ENCODE peak calls at places on chromosome 3, in five cellular contexts. W, D, L, U and S are unnamed samples.

GRCh38 chr3:99651561-99651960 is 13.2 kb downstream of the COL8A1 start:
- DNase-seq in W (no peak), D (no peak), L (no peak), U (no peak), S (no peak)

GRCh38 chr3:30354513-30354912 is 251.9 kb upstream of the TGFBR2 start:
- DNase-seq in W (no peak), D (no peak), L (no peak), U (no peak), S (no peak)

GRCh38 chr3:58135712-58136543 is 74.8 kb downstream of the DNASE1L3 start:
- DNase-seq in W (no peak), D (no peak), L (no peak), U (no peak), S (no peak)

GRCh38 chr3:143538577-143538981 is 309.7 kb downstream of the SLC9A9 start:
- DNase-seq in W (no peak), D (no peak), L (peak), U (no peak), S (no peak)

GRCh38 chr3:192916455-192917257 is 1.0 kb downstream of the MB21D2 start:
- DNase-seq in W (peak), D (peak), L (no peak), U (peak), S (peak)

GRCh38 chr3:147797095-147797494 is 387.9 kb downstream of the ZIC1 start:
- DNase-seq in W (no peak), D (no peak), L (no peak), U (no peak), S (no peak)

GRCh38 chr3:189712906-189713483 is 81.8 kb downstream of the TP63 start:
- DNase-seq in W (no peak), D (no peak), L (no peak), U (no peak), S (no peak)

GRCh38 chr3:56157693-56158092 is 310.6 kb downstream of the ERC2 start:
- DNase-seq in W (peak), D (no peak), L (no peak), U (no peak), S (no peak)

DNA sequence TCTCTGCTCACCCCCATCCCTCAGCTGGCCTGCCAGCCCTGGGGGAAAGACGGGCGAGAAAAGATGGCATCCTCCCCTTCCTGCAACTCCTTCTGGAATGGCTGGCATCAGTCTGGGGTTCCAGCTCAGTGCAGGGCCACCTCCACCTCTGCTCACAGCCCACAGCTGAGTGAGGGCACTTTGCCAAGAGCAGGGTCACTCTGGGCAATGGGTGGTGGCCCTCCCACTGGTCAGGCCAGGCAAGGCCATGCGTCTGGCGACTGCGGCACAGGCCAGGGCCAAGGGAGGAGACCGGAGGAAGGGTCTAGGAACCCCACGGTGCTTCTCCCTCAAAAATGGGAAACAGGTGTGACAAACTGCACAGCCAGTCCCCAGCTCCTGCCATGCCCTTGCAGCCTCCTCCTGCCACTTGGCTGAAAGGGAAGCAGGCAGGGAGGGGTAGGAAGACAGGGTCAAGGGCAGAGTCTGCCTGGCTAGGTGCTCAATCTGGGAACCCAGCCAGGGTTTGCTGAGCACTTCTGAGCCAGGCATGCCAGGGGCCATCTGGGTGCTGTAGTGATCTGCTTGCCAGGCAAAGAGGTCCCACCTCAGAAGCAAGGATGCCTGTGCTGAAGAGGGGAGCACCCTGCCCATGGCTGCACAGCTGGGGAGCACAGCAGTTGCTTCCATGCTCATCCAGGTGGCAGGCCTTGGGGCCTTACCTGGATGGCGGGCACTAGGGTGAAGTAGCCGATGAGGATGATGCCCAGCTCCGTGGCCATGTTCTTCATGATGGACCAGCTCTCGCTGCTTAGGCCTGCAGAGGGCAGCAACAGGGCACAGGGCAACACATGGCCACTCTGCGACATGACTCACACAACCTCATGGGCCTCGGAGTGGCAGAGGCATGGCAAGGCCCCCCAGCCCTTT is 41.2 kb downstream of the PTPN23 start:
- DNase-seq in W (peak), D (no peak), L (no peak), U (no peak), S (no peak)
- TF ChIP-seq CTCF in W (peak), D (peak), L (peak), U (no peak), S (no peak)

DNA sequence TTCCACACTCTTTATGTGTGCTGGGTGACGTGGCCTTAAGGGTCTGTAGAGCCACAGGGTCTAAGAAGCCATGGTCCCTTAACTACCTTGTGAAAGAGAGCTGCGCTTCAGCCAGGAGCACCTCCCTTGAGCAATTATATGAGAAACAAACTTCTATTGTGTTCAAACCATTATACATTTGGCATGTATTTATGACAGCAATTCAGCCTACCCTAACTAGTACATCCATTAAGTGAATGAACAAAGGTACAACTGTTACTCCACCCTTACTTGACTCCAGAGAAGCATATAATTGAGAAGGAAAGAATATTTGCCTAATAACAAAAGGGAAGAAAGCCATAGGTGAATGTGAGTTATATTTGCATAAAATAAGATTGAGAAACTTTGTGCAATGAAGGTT is 69.8 kb upstream of the BOC start:
- DNase-seq in W (no peak), D (no peak), L (no peak), U (no peak), S (no peak)
- TF ChIP-seq CTCF in W (no peak), D (no peak), L (no peak), U (no peak), S (no peak)

GRCh38 chr3:64074895-64075679 is 51.8 kb upstream of the PSMD6 start:
- DNase-seq in W (no peak), D (no peak), L (no peak), U (no peak), S (no peak)

GRCh38 chr3:64072111-64072510 is 48.8 kb upstream of the PSMD6 start:
- DNase-seq in W (no peak), D (no peak), L (no peak), U (no peak), S (no peak)

GRCh38 chr3:64078966-64079365 is 55.7 kb upstream of the PSMD6 start:
- DNase-seq in W (no peak), D (no peak), L (no peak), U (no peak), S (no peak)

GRCh38 chr3:64074091-64074490 is 50.8 kb upstream of the PSMD6 start:
- DNase-seq in W (no peak), D (no peak), L (no peak), U (no peak), S (no peak)

DNA sequence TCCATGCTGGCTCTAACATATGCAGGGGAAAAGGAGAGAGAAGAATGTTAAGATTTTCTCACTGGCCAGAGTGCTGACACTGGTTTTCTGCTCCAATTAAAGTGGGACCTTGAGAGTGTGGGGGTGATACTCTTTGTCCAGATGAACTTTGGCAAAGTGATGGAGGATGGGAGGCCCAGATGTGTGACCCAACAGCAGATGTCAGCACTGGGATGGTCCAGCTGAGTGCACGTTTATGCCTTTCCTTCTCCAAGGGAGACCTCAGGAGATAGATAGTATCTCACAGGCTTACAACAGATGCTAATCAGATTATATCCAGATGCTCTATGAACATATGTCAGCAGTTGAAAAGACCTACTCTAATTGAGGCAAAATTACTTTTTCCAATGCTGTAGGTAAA is 50.1 kb upstream of the PSMD6 start:
- DNase-seq in W (no peak), D (no peak), L (no peak), U (no peak), S (no peak)
- TF ChIP-seq CTCF in W (no peak), D (no peak), L (no peak), U (no peak), S (no peak)

DNA sequence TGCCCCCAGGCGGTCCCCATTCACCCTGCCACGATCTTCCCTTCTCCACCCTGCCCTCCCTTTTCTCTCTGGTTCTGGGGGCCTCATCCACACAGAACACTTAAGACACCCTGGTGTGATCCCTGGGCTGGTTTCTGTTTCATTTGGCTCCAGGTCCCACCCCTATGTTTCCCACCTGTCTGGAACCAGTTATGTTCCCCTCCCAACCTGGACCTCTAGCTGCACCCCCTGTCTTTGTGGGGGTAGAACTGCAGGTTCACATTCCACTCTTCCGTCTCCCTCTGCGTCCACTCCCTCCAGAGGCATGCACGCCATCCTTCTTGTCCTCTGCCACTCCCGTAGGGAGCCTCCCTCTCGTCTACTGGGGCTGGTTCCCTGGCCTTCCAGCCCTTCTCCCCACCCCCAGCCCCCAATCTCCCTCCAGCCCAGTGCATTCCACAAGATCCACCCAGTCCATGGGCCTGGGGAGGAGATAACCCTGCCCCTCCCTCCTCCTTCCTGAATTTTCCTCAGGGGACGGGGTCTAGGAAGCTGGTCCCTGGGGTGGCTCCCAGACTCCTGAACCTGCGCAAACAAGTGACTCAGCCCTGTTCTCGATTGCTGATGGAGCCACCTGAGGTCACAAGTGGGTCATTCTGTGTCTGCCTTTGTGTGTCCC is 73.8 kb downstream of the ABTB1 start:
- DNase-seq in W (no peak), D (no peak), L (no peak), U (no peak), S (no peak)
- TF ChIP-seq CTCF in W (peak), D (no peak), L (no peak), U (no peak), S (no peak)

GRCh38 chr3:50654196-50654595 is 20.5 kb upstream of the DOCK3 start:
- DNase-seq in W (no peak), D (no peak), L (no peak), U (no peak), S (no peak)

GRCh38 chr3:50651875-50652529 is 22.7 kb upstream of the DOCK3 start:
- DNase-seq in W (peak), D (no peak), L (no peak), U (no peak), S (no peak)

GRCh38 chr3:50655009-50655830 is 19.5 kb upstream of the DOCK3 start:
- DNase-seq in W (no peak), D (no peak), L (no peak), U (no peak), S (no peak)

GRCh38 chr3:50651445-50651844 is 23.3 kb upstream of the DOCK3 start:
- DNase-seq in W (no peak), D (no peak), L (no peak), U (no peak), S (no peak)

DNA sequence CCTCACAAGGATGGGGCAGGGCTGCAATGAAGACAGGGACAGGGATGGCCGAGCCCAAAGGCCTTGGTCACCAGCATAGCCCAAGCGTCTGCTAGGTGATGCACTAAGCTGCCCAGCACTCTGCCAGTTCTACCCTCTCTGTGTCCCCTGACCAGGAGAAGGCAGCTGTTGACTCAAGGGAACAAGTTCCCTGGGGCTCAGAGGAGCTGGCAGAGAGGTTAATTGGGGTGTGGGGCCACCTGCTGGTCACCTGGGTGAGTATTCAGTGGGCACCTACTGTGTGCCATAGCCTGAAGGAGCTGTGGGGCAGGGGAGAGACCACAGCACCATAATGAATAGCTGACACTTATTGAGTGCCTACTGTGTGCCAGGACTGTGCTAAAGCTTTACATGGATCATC is 22.0 kb upstream of the DOCK3 start:
- DNase-seq in W (peak), D (no peak), L (no peak), U (no peak), S (no peak)
- TF ChIP-seq CTCF in W (peak), D (peak), L (peak), U (no peak), S (peak)

GRCh38 chr3:126936853-126937395 is 46.0 kb upstream of the PLXNA1 start:
- DNase-seq in W (no peak), D (no peak), L (no peak), U (peak), S (no peak)

GRCh38 chr3:126937533-126938432 is 45.1 kb upstream of the PLXNA1 start:
- DNase-seq in W (no peak), D (no peak), L (no peak), U (peak), S (no peak)

GRCh38 chr3:126938520-126939346 is 44.2 kb upstream of the PLXNA1 start:
- DNase-seq in W (no peak), D (no peak), L (no peak), U (peak), S (no peak)

GRCh38 chr3:126941721-126942270 is 41.1 kb upstream of the PLXNA1 start:
- DNase-seq in W (no peak), D (no peak), L (no peak), U (peak), S (no peak)

DNA sequence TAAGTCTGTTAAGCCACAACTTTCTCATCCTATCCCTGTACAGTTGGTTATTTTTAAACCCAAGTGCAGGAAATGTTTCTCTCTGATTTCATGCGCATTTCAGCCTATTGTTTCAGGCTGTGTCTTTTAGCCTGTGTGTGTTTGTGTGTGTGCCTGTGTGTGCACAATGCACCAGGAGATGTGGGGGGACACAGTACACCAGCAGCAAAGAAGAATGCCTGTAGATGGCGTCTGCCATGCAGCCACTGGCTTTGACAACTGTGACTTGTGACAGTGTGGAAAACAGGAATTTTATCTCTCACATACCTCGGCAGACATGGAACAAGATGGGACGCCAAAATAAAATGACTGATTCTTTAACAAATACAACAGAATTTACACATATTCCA is 43.6 kb upstream of the PLXNA1 start:
- DNase-seq in W (no peak), D (no peak), L (no peak), U (no peak), S (no peak)
- TF ChIP-seq CTCF in W (peak), D (no peak), L (no peak), U (no peak), S (no peak)

GRCh38 chr3:16884084-16884747 is 539 bp upstream of the PLCL2 start:
- DNase-seq in W (peak), D (peak), L (no peak), U (peak), S (peak)

GRCh38 chr3:16885948-16886683 is 1.4 kb downstream of the PLCL2 start:
- DNase-seq in W (no peak), D (no peak), L (no peak), U (no peak), S (no peak)

GRCh38 chr3:16885588-16885903 is 791 bp downstream of the PLCL2 start:
- DNase-seq in W (no peak), D (no peak), L (no peak), U (no peak), S (no peak)

GRCh38 chr3:16883726-16884083 is 1.1 kb upstream of the PLCL2 start:
- DNase-seq in W (no peak), D (no peak), L (no peak), U (no peak), S (no peak)

DNA sequence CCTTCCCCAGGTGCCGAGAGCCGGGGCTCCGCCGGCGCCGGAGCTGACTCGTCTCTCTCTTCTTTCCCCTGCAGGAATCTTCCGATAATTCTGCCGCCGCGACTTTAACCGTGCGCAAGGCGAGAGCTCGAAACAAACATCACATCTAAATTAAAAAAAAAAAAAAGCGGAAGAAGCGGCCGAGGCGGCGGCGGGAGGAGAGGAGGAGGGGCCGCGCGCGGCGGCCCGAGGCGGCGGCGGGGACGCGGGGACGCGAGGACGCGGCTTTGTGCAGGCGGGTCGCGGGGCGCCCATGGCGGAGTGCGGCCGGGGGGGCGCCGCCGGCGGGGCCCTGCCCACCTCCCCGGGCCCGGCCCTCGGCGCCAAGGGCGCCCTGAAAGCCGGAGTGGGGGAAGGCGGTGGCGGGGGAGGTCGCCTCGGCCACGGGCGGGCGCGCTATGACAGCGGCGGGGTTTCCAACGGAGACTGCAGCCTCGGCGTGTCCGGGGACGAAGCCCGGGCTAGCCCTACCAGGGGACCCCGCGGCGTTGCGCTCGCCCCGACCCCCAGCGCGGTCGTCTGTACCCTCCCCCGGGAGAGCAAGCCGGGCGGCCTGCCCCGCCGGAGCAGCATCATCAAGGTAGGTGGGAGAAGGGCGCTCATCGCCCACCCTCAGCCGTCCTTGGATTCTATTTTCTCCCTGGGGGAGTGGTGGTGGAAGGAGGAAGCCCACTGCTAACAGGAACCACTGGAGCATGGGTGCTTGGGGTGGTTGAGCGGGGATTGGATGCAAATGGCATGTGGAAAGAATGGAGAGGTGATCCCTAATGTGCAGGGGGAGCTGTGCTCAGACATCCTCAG is at the start of gene PLCL2:
- DNase-seq in W (peak), D (peak), L (no peak), U (peak), S (peak)
- TF ChIP-seq CTCF in W (no peak), D (no peak), L (no peak), U (no peak), S (no peak)

DNA sequence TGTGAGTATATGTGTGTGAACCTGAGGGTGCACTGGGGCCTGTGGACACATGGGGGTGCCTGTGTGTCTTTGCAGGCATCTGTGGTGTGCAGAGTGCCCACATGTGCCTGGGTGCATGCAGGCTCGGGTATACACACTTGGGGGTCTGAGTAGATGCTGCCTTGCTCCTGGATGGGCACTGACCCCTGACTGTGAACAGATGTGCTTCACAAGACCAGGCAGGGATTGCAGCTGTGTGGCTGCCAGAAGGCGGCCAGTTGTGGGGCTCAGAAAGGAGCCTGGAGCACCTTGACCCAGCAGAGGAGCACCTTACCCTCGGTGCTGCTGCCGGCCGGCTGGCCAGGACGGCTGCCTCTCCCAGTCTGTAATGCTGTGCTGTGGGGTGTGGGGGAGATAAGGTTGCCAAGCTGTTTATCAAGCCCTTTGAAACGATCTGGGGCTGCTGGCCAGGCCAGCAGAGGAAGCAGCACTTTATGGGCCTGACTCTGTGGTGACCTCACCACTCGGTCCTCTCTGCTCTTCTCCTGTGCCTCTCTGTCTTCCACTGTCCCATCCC is 55.5 kb upstream of the MRPS22 start:
- DNase-seq in W (no peak), D (no peak), L (no peak), U (no peak), S (no peak)
- TF ChIP-seq CTCF in W (no peak), D (no peak), L (peak), U (no peak), S (no peak)

GRCh38 chr3:46558184-46559029 is 7.7 kb downstream of the LRRC2 start:
- DNase-seq in W (peak), D (peak), L (no peak), U (peak), S (peak)
- TF ChIP-seq CTCF in W (peak), D (peak), L (peak), U (no peak), S (peak)